ENCODE peak calls at places on chromosomes 7 and 10, in six cellular contexts. R is heart left ventricle, Y is pancreas, D is HCT116, G is tibial nerve, X is SK-N-SH. F is an unnamed sample.

GRCh38 chr7:30173058-30173897 is 38.5 kb downstream of the MTURN start:
- DNase-seq in R (peak; percentile 78), G (peak; percentile 41), X (peak; percentile 87), Y (peak; percentile 81), D (no peak), F (peak; percentile 69)

GRCh38 chr10:93138113-93138870 is 64.6 kb downstream of the CYP26A1 start:
- DNase-seq in D (no peak), Y (no peak), X (no peak), G (no peak), R (no peak), F (no peak)

GRCh38 chr10:2909921-2910320 is 157.4 kb upstream of the PFKP start:
- DNase-seq in Y (no peak), G (no peak), R (no peak), X (no peak), D (no peak), F (no peak)

GRCh38 chr7:139108256-139109187 is 998 bp downstream of the ZC3HAV1 start:
- DNase-seq in G (no peak), X (no peak), D (no peak), Y (peak; percentile 56), R (peak; percentile 40), F (peak; percentile 58)

GRCh38 chr10:70358446-70358845 is 24.0 kb downstream of the LRRC20 start:
- DNase-seq in G (no peak), X (no peak), R (no peak), D (no peak), Y (no peak), F (no peak)

GRCh38 chr7:12062062-12062461 is 149.0 kb upstream of the TMEM106B start:
- DNase-seq in D (no peak), X (no peak), G (no peak), Y (no peak), R (no peak), F (no peak)

GRCh38 chr10:89064764-89065163 is 74.2 kb downstream of the FAS start:
- DNase-seq in G (no peak), D (no peak), X (no peak), R (no peak), Y (no peak), F (no peak)

GRCh38 chr10:60901561-60902235 is 42.3 kb downstream of the RHOBTB1 start:
- DNase-seq in X (peak; percentile 59), Y (peak; percentile 44), R (peak; percentile 86), D (no peak), G (no peak), F (no peak)

GRCh38 chr10:100993986-100994708 is 5.5 kb upstream of the LZTS2 start:
- DNase-seq in X (peak; percentile 70), Y (no peak), G (no peak), R (no peak), D (no peak), F (no peak)

GRCh38 chr7:113684165-113684564 is 234.6 kb downstream of the PPP1R3A start:
- DNase-seq in X (no peak), G (no peak), Y (no peak), D (no peak), R (no peak), F (no peak)

GRCh38 chr7:109009636-109010035 is 440.0 kb downstream of the DNAJB9 start:
- DNase-seq in D (no peak), R (no peak), G (no peak), Y (no peak), X (no peak), F (no peak)

GRCh38 chr10:35998036-35998435 is 355.9 kb upstream of the FZD8 start:
- DNase-seq in D (no peak), G (no peak), X (no peak), Y (no peak), R (no peak), F (no peak)

GRCh38 chr10:96450514-96451207 is 63.1 kb downstream of the TLL2 start:
- DNase-seq in G (no peak), X (no peak), D (no peak), Y (no peak), R (no peak), F (no peak)

GRCh38 chr7:132622081-132622480 is 45.8 kb upstream of the PLXNA4 start:
- DNase-seq in X (no peak), Y (no peak), D (no peak), R (no peak), G (no peak), F (no peak)

GRCh38 chr7:91353923-91354322 is 89.7 kb downstream of the FZD1 start:
- DNase-seq in Y (no peak), X (peak; percentile 7), D (no peak), G (no peak), R (no peak), F (no peak)

GRCh38 chr10:96587255-96588059 is 645 bp upstream of the TM9SF3 start:
- DNase-seq in Y (peak; percentile 68), X (no peak), D (peak; percentile 48), G (peak; percentile 27), R (no peak), F (peak; percentile 68)

GRCh38 chr7:73738220-73738611 is 386 bp downstream of the ABHD11 start:
- DNase-seq in R (peak; percentile 62), D (no peak), X (peak; percentile 94), Y (peak; percentile 62), G (peak; percentile 22), F (peak; percentile 67)

GRCh38 chr10:132299381-132300336 is 8.1 kb downstream of the STK32C start:
- DNase-seq in Y (no peak), G (no peak), X (no peak), R (no peak), D (no peak), F (peak; percentile 12)
- H3K4me1 ChIP-seq in Y (no peaks in the 10 kb centered on the region), G (peaks cover 9% of the 10 kb centered on the region), X (no peaks in the 10 kb centered on the region), R (no peaks in the 10 kb centered on the region), D (no peaks in the 10 kb centered on the region), F (no peaks in the 10 kb centered on the region)

GRCh38 chr10:14405076-14406065 is 74.6 kb upstream of the FRMD4A start:
- DNase-seq in Y (no peak), D (no peak), R (no peak), G (no peak), X (no peak), F (no peak)
- H3K4me3 ChIP-seq in Y (peak overlapping the region; percentile 2), D (no peak overlapping the region), R (no peak overlapping the region), G (no peak overlapping the region), X (no peak overlapping the region), F (no peak overlapping the region)

GRCh38 chr10:102752934-102753664 is 9.4 kb downstream of the WBP1L start:
- DNase-seq in G (no peak), R (peak; percentile 50), Y (no peak), D (no peak), X (peak; percentile 49), F (no peak)
- TF ChIP-seq CTCF in G (peak; percentile 70), R (peak; percentile 64), Y (no peak), D (peak; percentile 72), X (peak; percentile 71), F (peak; percentile 66)

GRCh38 chr7:99108615-99109014 is 35.3 kb downstream of the SMURF1 start:
- DNase-seq in R (no peak), X (no peak), D (no peak), Y (no peak), G (no peak), F (no peak)

GRCh38 chr7:99112979-99113378 is 30.9 kb downstream of the SMURF1 start:
- DNase-seq in R (no peak), D (no peak), X (no peak), Y (no peak), G (no peak), F (no peak)

GRCh38 chr7:99112097-99112496 is 31.8 kb downstream of the SMURF1 start:
- DNase-seq in X (no peak), D (no peak), G (no peak), R (no peak), Y (no peak), F (no peak)

GRCh38 chr7:99109108-99110051 is 34.5 kb downstream of the SMURF1 start:
- DNase-seq in G (no peak), Y (no peak), R (peak; percentile 27), X (peak; percentile 47), D (no peak), F (no peak)

DNA sequence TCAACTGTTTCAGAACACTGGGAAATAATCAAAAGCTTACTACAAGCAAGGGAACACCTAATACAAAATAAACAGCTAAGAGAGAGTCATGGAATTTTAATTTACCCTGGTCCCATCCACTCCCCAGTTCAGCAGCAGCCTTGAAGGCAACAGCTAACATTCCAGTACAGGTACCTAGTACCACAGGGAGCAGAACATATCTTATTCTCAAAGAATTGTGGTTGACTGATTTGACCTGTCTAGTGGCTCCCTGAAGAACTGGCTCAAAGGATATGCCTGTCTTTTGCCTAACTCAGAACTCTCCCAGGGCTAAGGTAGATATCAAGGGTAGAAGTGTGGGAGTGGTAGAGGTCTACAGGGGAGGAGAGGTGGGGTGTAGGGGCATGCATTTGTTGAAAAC is 32.3 kb downstream of the SMURF1 start:
- DNase-seq in G (no peak), D (no peak), Y (no peak), X (no peak), R (no peak), F (no peak)
- H3K4me1 ChIP-seq in G (peaks cover 54% of the 10 kb centered on the region), D (peaks cover 23% of the 10 kb centered on the region), Y (peaks cover 23% of the 10 kb centered on the region), X (peaks cover 10% of the 10 kb centered on the region), R (peaks cover 56% of the 10 kb centered on the region), F (peaks cover 44% of the 10 kb centered on the region)

DNA sequence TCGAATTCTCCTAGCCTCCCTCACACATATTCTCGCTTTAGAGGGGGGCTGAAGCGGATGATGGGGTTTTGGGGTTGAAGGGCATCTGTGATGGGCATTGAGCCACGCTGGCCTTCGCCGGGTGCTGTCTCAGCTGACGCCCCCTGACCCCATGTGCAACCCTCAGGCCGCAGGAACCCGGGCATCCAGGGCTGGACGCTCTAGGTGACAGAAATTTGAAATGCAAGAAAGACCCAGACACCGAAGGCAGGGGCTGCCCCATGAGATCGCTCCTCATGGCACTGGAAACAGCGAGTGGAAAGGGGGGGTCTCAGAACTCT is 664 bp upstream of the C10orf88 start:
- DNase-seq in Y (peak; percentile 25), X (no peak), D (no peak), G (no peak), R (no peak), F (peak; percentile 14)
- H3K4me3 ChIP-seq in Y (peak overlapping the region; percentile 85), X (peak overlapping the region; percentile 83), D (no peak overlapping the region), G (peak overlapping the region; percentile 64), R (peak overlapping the region; percentile 75), F (peak overlapping the region; percentile 68)

GRCh38 chr7:70492641-70493040 is 639.3 kb upstream of the GALNT17 start:
- DNase-seq in Y (no peak), D (no peak), X (peak; percentile 53), G (no peak), R (no peak), F (no peak)
- TF ChIP-seq CTCF in Y (no peak), D (no peak), X (no peak), G (no peak), R (no peak), F (no peak)

DNA sequence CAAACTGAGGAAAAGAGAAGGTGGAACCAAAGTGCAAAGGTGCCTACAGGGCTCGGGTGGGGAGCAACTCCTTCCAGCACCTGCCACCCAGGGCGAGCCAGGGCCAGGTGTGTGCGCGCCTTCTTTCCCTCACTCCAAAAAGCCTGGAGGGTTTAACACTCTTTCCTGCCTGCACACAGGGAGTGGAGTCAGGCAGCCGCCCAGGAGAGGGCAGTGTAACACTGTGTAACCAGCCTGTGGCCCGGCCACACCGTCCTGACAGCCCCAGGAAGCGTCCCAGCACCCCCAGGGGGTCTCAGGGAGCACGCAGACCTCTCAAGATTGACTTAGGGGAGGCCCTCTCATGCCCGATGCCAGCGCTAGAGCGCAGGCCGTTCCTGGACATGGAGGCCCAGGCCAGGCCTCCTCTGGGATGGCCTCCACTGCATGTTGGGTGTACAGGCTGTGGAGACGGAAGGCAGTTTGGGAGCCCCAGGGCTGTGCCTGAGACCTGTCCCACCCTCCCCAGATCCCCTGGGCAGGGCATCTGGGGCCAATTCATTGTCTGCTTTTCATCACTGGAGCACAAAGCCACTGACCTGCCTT is 13.4 kb downstream of the BRI3 start:
- DNase-seq in G (no peak), D (peak; percentile 41), X (peak; percentile 93), Y (peak; percentile 63), R (no peak), F (peak; percentile 82)
- H3K4me1 ChIP-seq in G (no peaks in the 10 kb centered on the region), D (no peaks in the 10 kb centered on the region), X (no peaks in the 10 kb centered on the region), Y (no peaks in the 10 kb centered on the region), R (no peaks in the 10 kb centered on the region), F (peaks cover 9% of the 10 kb centered on the region)

F was measured in Caco-2.